ENCODE peak calls at places on chromosome 11, in six cellular contexts. One of them, this sample, is unnamed.

GRCh38 chr11:40328890-40329617 is 1130.4 kb downstream of the LRRC4C start:
- DNase-seq in esophagus squamous epithelium: no peak
- DNase-seq in stomach: peak; percentile 69
- DNase-seq in ovary: no peak
- DNase-seq in IMR-90: peak; percentile 100
- DNase-seq in heart left ventricle: no peak
- DNase-seq in this sample: peak; percentile 80

GRCh38 chr11:101128571-101129202 is 926 bp downstream of the PGR start:
- DNase-seq in IMR-90: no peak
- DNase-seq in heart left ventricle: peak; percentile 66
- DNase-seq in stomach: no peak
- DNase-seq in ovary: peak; percentile 71
- DNase-seq in esophagus squamous epithelium: no peak
- DNase-seq in this sample: no peak

GRCh38 chr11:127485541-127485940 is 485.0 kb upstream of the KIRREL3 start:
- DNase-seq in ovary: no peak
- DNase-seq in stomach: no peak
- DNase-seq in IMR-90: no peak
- DNase-seq in heart left ventricle: no peak
- DNase-seq in esophagus squamous epithelium: no peak
- DNase-seq in this sample: peak; percentile 32

GRCh38 chr11:134527382-134528243 is 115.6 kb upstream of the B3GAT1 start:
- DNase-seq in IMR-90: no peak
- DNase-seq in esophagus squamous epithelium: no peak
- DNase-seq in stomach: peak; percentile 20
- DNase-seq in heart left ventricle: no peak
- DNase-seq in ovary: no peak
- DNase-seq in this sample: no peak

GRCh38 chr11:114265084-114265878 is 30.9 kb upstream of the NNMT start:
- DNase-seq in ovary: no peak
- DNase-seq in esophagus squamous epithelium: no peak
- DNase-seq in IMR-90: no peak
- DNase-seq in heart left ventricle: no peak
- DNase-seq in stomach: no peak
- DNase-seq in this sample: no peak

GRCh38 chr11:101907826-101908225 is 7.0 kb upstream of the CEP126 start:
- DNase-seq in esophagus squamous epithelium: no peak
- DNase-seq in stomach: no peak
- DNase-seq in heart left ventricle: no peak
- DNase-seq in ovary: no peak
- DNase-seq in IMR-90: no peak
- DNase-seq in this sample: no peak

GRCh38 chr11:35683728-35684339 is 21.3 kb downstream of the TRIM44 start:
- DNase-seq in esophagus squamous epithelium: no peak
- DNase-seq in ovary: no peak
- DNase-seq in stomach: no peak
- DNase-seq in IMR-90: peak; percentile 40
- DNase-seq in heart left ventricle: no peak
- DNase-seq in this sample: no peak

GRCh38 chr11:128696930-128697329 is 3.1 kb downstream of the FLI1 start:
- DNase-seq in esophagus squamous epithelium: no peak
- DNase-seq in IMR-90: no peak
- DNase-seq in ovary: no peak
- DNase-seq in stomach: no peak
- DNase-seq in heart left ventricle: no peak
- DNase-seq in this sample: no peak

GRCh38 chr11:2799881-2800654 is 85.5 kb downstream of the CDKN1C start:
- DNase-seq in ovary: peak; percentile 16
- DNase-seq in esophagus squamous epithelium: no peak
- DNase-seq in IMR-90: no peak
- DNase-seq in stomach: peak; percentile 38
- DNase-seq in heart left ventricle: peak; percentile 42
- DNase-seq in this sample: peak; percentile 15

GRCh38 chr11:102111787-102112653 is 1.8 kb downstream of the YAP1 start:
- DNase-seq in heart left ventricle: no peak
- DNase-seq in IMR-90: peak; percentile 94
- DNase-seq in esophagus squamous epithelium: no peak
- DNase-seq in stomach: peak; percentile 72
- DNase-seq in ovary: no peak
- DNase-seq in this sample: no peak

GRCh38 chr11:70418130-70418529 is 19.8 kb downstream of the CTTN start:
- DNase-seq in stomach: no peak
- DNase-seq in heart left ventricle: no peak
- DNase-seq in ovary: no peak
- DNase-seq in esophagus squamous epithelium: no peak
- DNase-seq in IMR-90: no peak
- DNase-seq in this sample: no peak

GRCh38 chr11:35454362-35454761 is 35.0 kb upstream of the SLC1A2 start:
- DNase-seq in ovary: no peak
- DNase-seq in heart left ventricle: no peak
- DNase-seq in stomach: no peak
- DNase-seq in IMR-90: no peak
- DNase-seq in esophagus squamous epithelium: no peak
- DNase-seq in this sample: no peak

GRCh38 chr11:109707411-109707810 is 285.4 kb downstream of the C11orf87 start:
- DNase-seq in stomach: no peak
- DNase-seq in ovary: no peak
- DNase-seq in esophagus squamous epithelium: no peak
- DNase-seq in IMR-90: no peak
- DNase-seq in heart left ventricle: no peak
- DNase-seq in this sample: no peak

GRCh38 chr11:72818971-72819370 is 4.8 kb downstream of the ATG16L2 start:
- DNase-seq in esophagus squamous epithelium: no peak
- DNase-seq in ovary: no peak
- DNase-seq in stomach: no peak
- DNase-seq in IMR-90: peak; percentile 65
- DNase-seq in heart left ventricle: no peak
- DNase-seq in this sample: no peak

GRCh38 chr11:133921026-133921425 is 35.7 kb downstream of the IGSF9B start:
- DNase-seq in heart left ventricle: peak; percentile 63
- DNase-seq in IMR-90: no peak
- DNase-seq in ovary: no peak
- DNase-seq in stomach: no peak
- DNase-seq in esophagus squamous epithelium: no peak
- DNase-seq in this sample: no peak

GRCh38 chr11:16936643-16937042 is 77.6 kb downstream of the PLEKHA7 start:
- DNase-seq in esophagus squamous epithelium: no peak
- DNase-seq in heart left ventricle: no peak
- DNase-seq in IMR-90: no peak
- DNase-seq in ovary: no peak
- DNase-seq in stomach: peak; percentile 44
- DNase-seq in this sample: peak; percentile 50

GRCh38 chr11:79054636-79055035 is 386.2 kb downstream of the TENM4 start:
- DNase-seq in heart left ventricle: no peak
- DNase-seq in ovary: no peak
- DNase-seq in esophagus squamous epithelium: no peak
- DNase-seq in stomach: no peak
- DNase-seq in IMR-90: peak; percentile 87
- DNase-seq in this sample: no peak

GRCh38 chr11:95908826-95909225 is 15.1 kb downstream of the MTMR2 start:
- DNase-seq in ovary: no peak
- DNase-seq in stomach: no peak
- DNase-seq in IMR-90: peak; percentile 49
- DNase-seq in esophagus squamous epithelium: no peak
- DNase-seq in heart left ventricle: no peak
- DNase-seq in this sample: no peak

GRCh38 chr11:44611687-44612437 is 46.4 kb downstream of the CD82 start:
- DNase-seq in ovary: no peak
- DNase-seq in heart left ventricle: no peak
- DNase-seq in esophagus squamous epithelium: no peak
- DNase-seq in stomach: no peak
- DNase-seq in IMR-90: no peak
- DNase-seq in this sample: no peak

GRCh38 chr11:69654001-69654659 is 13.2 kb downstream of the CCND1 start:
- DNase-seq in ovary: no peak
- DNase-seq in IMR-90: no peak
- DNase-seq in heart left ventricle: no peak
- DNase-seq in esophagus squamous epithelium: no peak
- DNase-seq in stomach: no peak
- DNase-seq in this sample: no peak

DNA sequence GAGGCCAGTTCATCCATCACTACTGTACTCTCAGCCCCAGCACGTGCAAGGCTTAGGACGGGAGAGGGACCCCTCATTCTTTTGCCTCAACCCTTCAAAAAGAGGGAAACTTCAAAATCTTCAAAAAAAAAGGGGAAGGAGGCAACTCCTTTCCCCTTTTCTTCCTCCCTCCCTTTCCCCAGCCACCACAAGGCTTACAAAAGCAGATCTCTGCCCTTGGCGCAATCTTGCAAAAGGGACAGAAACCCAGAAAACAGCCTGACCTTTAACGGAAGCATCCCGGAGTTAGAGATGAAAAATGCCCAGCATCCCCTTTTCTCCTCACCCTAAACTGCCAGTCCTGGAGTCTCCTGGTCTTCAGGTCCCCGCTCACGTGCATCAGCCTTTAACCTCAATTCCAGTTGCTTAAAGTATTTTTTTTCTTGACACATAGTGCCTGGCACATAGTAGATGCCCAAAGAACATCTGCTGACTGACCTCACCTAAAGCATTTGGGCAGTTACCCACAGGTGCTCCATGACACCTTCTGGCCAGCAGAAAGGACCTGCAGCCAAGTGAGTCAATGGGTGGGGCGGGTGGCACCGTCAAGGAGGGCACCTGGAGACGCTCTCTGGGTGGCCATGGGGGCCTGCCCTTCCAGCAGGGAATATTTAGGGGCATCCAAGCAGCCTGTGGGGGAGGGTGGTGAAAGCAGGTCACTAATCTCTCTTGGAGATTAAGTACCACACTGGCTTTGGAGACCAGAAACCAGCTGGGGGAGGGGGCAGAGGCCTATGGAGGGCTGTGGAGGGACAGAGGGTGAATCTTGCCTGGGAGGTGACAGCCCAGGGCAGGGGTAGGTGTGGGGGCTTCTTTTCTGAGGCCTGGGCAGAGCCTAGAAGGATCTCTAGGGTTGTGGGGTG is 16.3 kb downstream of the NECTIN1 start:
- DNase-seq in esophagus squamous epithelium: no peak
- DNase-seq in ovary: no peak
- DNase-seq in heart left ventricle: peak; percentile 23
- DNase-seq in IMR-90: no peak
- DNase-seq in stomach: no peak
- DNase-seq in this sample: no peak
- H3K27ac ChIP-seq in esophagus squamous epithelium: peak overlapping the region; percentile 74
- H3K27ac ChIP-seq in ovary: no peak overlapping the region
- H3K27ac ChIP-seq in heart left ventricle: no peak overlapping the region
- H3K27ac ChIP-seq in IMR-90: no peak overlapping the region
- H3K27ac ChIP-seq in stomach: no peak overlapping the region
- H3K27ac ChIP-seq in this sample: no peak overlapping the region

GRCh38 chr11:46371994-46372393 is 9.5 kb upstream of the MDK start:
- DNase-seq in IMR-90: no peak
- DNase-seq in heart left ventricle: no peak
- DNase-seq in stomach: no peak
- DNase-seq in esophagus squamous epithelium: no peak
- DNase-seq in ovary: no peak
- DNase-seq in this sample: no peak

GRCh38 chr11:46370253-46370652 is 11.2 kb upstream of the MDK start:
- DNase-seq in IMR-90: no peak
- DNase-seq in ovary: no peak
- DNase-seq in esophagus squamous epithelium: no peak
- DNase-seq in stomach: no peak
- DNase-seq in heart left ventricle: no peak
- DNase-seq in this sample: peak; percentile 63

GRCh38 chr11:46367916-46368267 is 13.6 kb upstream of the MDK start:
- DNase-seq in heart left ventricle: no peak
- DNase-seq in IMR-90: no peak
- DNase-seq in ovary: no peak
- DNase-seq in esophagus squamous epithelium: no peak
- DNase-seq in stomach: no peak
- DNase-seq in this sample: no peak

GRCh38 chr11:46367244-46367915 is 14.1 kb upstream of the MDK start:
- DNase-seq in esophagus squamous epithelium: no peak
- DNase-seq in stomach: peak; percentile 78
- DNase-seq in IMR-90: peak; percentile 59
- DNase-seq in ovary: peak; percentile 80
- DNase-seq in heart left ventricle: peak; percentile 87
- DNase-seq in this sample: peak; percentile 40

DNA sequence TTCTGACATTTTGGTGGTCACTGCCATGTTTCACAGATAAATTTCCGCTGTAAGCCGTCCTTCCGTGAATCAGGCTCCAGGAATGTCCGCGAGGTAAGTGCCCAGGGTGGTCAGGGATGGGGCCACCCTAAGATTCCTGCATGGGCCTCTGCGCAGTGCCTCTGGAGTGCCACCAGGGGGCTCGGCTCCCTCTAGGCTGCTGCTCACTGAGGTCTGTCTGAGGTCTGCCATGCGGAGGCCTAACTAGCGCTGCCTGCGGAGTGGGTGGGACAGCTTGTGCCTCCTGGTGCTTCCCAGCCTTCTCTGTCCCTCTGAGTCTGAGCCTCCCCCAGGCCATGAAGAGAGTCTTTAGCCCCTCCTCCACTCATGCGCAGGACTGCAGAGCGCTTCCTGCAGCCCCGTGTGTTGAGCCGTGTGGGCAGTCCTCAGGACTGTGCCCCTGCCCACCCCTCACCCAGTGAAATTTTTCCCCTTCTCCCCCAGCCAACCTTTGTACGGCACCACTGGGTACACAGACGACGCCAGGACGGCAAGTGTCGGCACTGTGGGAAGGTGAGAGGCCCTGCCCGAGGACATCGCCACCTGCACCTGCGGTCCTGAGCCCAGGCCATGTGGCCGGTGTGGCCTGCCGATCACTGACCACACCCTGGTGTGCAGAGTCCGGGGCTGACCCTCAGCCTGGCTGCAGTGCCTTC is 11.9 kb upstream of the MDK start:
- DNase-seq in stomach: peak; percentile 67
- DNase-seq in ovary: peak; percentile 57
- DNase-seq in IMR-90: peak; percentile 77
- DNase-seq in heart left ventricle: peak; percentile 74
- DNase-seq in esophagus squamous epithelium: no peak
- DNase-seq in this sample: peak; percentile 64
- TF ChIP-seq POLR2A in stomach: no peak
- TF ChIP-seq POLR2A in ovary: no peak
- TF ChIP-seq POLR2A in IMR-90: no peak
- TF ChIP-seq POLR2A in heart left ventricle: no peak
- TF ChIP-seq POLR2A in esophagus squamous epithelium: no peak
- TF ChIP-seq POLR2A in this sample: no peak

GRCh38 chr11:93192163-93192562 is 5.6 kb downstream of the SLC36A4 start:
- DNase-seq in heart left ventricle: no peak
- DNase-seq in stomach: no peak
- DNase-seq in esophagus squamous epithelium: no peak
- DNase-seq in ovary: no peak
- DNase-seq in IMR-90: no peak
- DNase-seq in this sample: no peak
- H3K27ac ChIP-seq in heart left ventricle: no peak overlapping the region
- H3K27ac ChIP-seq in stomach: no peak overlapping the region
- H3K27ac ChIP-seq in esophagus squamous epithelium: no peak overlapping the region
- H3K27ac ChIP-seq in ovary: no peak overlapping the region
- H3K27ac ChIP-seq in IMR-90: no peak overlapping the region
- H3K27ac ChIP-seq in this sample: no peak overlapping the region

GRCh38 chr11:46277623-46278386 is at the start of gene CREB3L1:
- DNase-seq in esophagus squamous epithelium: no peak
- DNase-seq in stomach: peak; percentile 91
- DNase-seq in heart left ventricle: peak; percentile 71
- DNase-seq in ovary: peak; percentile 66
- DNase-seq in IMR-90: no peak
- DNase-seq in this sample: no peak
- TF ChIP-seq POLR2A in esophagus squamous epithelium: no peak
- TF ChIP-seq POLR2A in stomach: no peak
- TF ChIP-seq POLR2A in heart left ventricle: peak; percentile 54
- TF ChIP-seq POLR2A in ovary: no peak
- TF ChIP-seq POLR2A in IMR-90: peak; percentile 77
- TF ChIP-seq POLR2A in this sample: peak; percentile 54

This sample was measured in thyroid gland.